ENCODE peak calls at places on chromosomes 11 and 22, in five cellular contexts. W is EH, N is kidney tubule cell, V is HFF-Myc, H is pancreas. I is an unnamed sample.

GRCh38 chr11:130633466-130633865 is 185.0 kb downstream of the ADAMTS15 start:
- DNase-seq in W (peak; percentile 46), N (peak; percentile 41), H (no peak), V (no peak), I (no peak)

GRCh38 chr11:35282226-35282882 is 137.0 kb downstream of the SLC1A2 start:
- DNase-seq in V (no peak), N (peak; percentile 73), W (peak; percentile 81), H (no peak), I (no peak)

GRCh38 chr11:46272816-46273427 is 4.5 kb upstream of the CREB3L1 start:
- DNase-seq in H (no peak), W (peak; percentile 82), N (peak; percentile 49), V (no peak), I (no peak)

GRCh38 chr11:104541706-104542105 is 356.6 kb downstream of the CASP12 start:
- DNase-seq in W (no peak), N (no peak), V (no peak), H (no peak), I (no peak)

GRCh38 chr11:6022954-6023353 is 7.6 kb downstream of the OR56A1 start:
- DNase-seq in N (peak; percentile 44), V (no peak), W (peak; percentile 34), H (no peak), I (no peak)

GRCh38 chr22:25368271-25368670 is 148.8 kb downstream of the CRYBB2 start:
- DNase-seq in V (peak; percentile 78), W (peak; percentile 81), H (no peak), N (peak; percentile 33), I (peak; percentile 12)

GRCh38 chr22:43925433-43926348 is 2.1 kb downstream of the PNPLA3 start:
- DNase-seq in W (no peak), H (no peak), N (peak; percentile 29), V (no peak), I (no peak)

GRCh38 chr11:67393990-67394389 is 2.2 kb downstream of the RAD9A start:
- DNase-seq in N (no peak), H (no peak), V (no peak), W (no peak), I (no peak)

GRCh38 chr11:79439893-79440450 is 858 bp downstream of the TENM4 start:
- DNase-seq in H (peak; percentile 74), V (no peak), W (no peak), N (no peak), I (no peak)

GRCh38 chr11:65767406-65767805 is 13.4 kb downstream of the AP5B1 start:
- DNase-seq in V (no peak), H (no peak), W (no peak), N (no peak), I (no peak)

GRCh38 chr11:2698386-2699184 is 1.2 kb downstream of the KCNQ1OT1 start:
- DNase-seq in N (no peak), V (no peak), W (peak; percentile 12), H (peak; percentile 39), I (no peak)

GRCh38 chr22:49688516-49689254 is 139.0 kb downstream of the BRD1 start:
- DNase-seq in N (no peak), V (no peak), H (no peak), W (no peak), I (no peak)

GRCh38 chr11:121349790-121350189 is 57.2 kb downstream of the SC5D start:
- DNase-seq in H (no peak), W (no peak), N (no peak), V (no peak), I (no peak)

GRCh38 chr11:96464695-96465307 is 75.0 kb downstream of the JRKL start:
- DNase-seq in H (no peak), V (peak; percentile 56), W (peak; percentile 72), N (peak; percentile 72), I (peak; percentile 58)

GRCh38 chr11:3159296-3160190 is 5.6 kb downstream of the OSBPL5 start:
- DNase-seq in N (peak; percentile 14), W (peak; percentile 34), H (peak; percentile 77), V (no peak), I (no peak)

GRCh38 chr11:103537904-103538502 is 428.8 kb downstream of the DYNC2H1 start:
- DNase-seq in V (peak; percentile 35), H (no peak), W (peak; percentile 52), N (peak; percentile 38), I (no peak)

GRCh38 chr11:5564259-5565019 is 16.1 kb upstream of the OR52H1 start:
- DNase-seq in H (no peak), N (peak; percentile 86), V (no peak), W (no peak), I (peak; percentile 39)

GRCh38 chr22:27984723-27985122 is 65.7 kb upstream of the PITPNB start:
- DNase-seq in W (no peak), H (no peak), V (no peak), N (no peak), I (no peak)

GRCh38 chr22:29259253-29259899 is 8.4 kb downstream of the RHBDD3 start:
- DNase-seq in V (no peak), H (no peak), N (no peak), W (no peak), I (no peak)

GRCh38 chr11:46120361-46120710 is 918 bp downstream of the PHF21A start:
- DNase-seq in V (no peak), N (no peak), H (peak; percentile 67), W (no peak), I (no peak)

GRCh38 chr11:34269694-34270245 is 88.0 kb downstream of the ABTB2 start:
- DNase-seq in H (no peak), V (no peak), N (no peak), W (no peak), I (no peak)

GRCh38 chr11:13663631-13664071 is 4.8 kb upstream of the FAR1 start:
- DNase-seq in V (no peak), W (peak; percentile 21), N (peak; percentile 41), H (no peak), I (no peak)

GRCh38 chr11:36088234-36088975 is 144.5 kb downstream of the LDLRAD3 start:
- DNase-seq in W (peak; percentile 51), N (no peak), V (no peak), H (no peak), I (no peak)

GRCh38 chr22:40325315-40325714 is 21.0 kb upstream of the ADSL start:
- DNase-seq in V (no peak), H (no peak), N (no peak), W (no peak), I (no peak)

GRCh38 chr11:57476883-57477506 is 16.7 kb downstream of the RTN4RL2 start:
- DNase-seq in H (peak; percentile 78), W (peak; percentile 71), V (no peak), N (peak; percentile 56), I (no peak)

GRCh38 chr22:43969021-43969878 is 14.0 kb downstream of the SAMM50 start:
- DNase-seq in V (no peak), H (no peak), N (no peak), W (no peak), I (no peak)

GRCh38 chr22:27393371-27393770 is 408.2 kb downstream of the MN1 start:
- DNase-seq in N (peak; percentile 37), V (no peak), W (no peak), H (no peak), I (no peak)

GRCh38 chr22:39991164-39991860 is 3.4 kb upstream of the FAM83F start:
- DNase-seq in W (no peak), V (no peak), H (no peak), N (no peak), I (no peak)

GRCh38 chr11:112961751-112962747 is 829 bp downstream of the NCAM1 start:
- DNase-seq in V (no peak), N (no peak), W (no peak), H (peak; percentile 67), I (no peak)

GRCh38 chr11:125331357-125331756 is 164.7 kb downstream of the FEZ1 start:
- DNase-seq in V (no peak), H (no peak), W (no peak), N (no peak), I (no peak)

GRCh38 chr11:112355726-112356125 is 95.1 kb upstream of the PLET1 start:
- DNase-seq in N (no peak), H (no peak), V (no peak), W (peak; percentile 49), I (no peak)

GRCh38 chr11:87007938-87008337 is 29.8 kb upstream of the TMEM135 start:
- DNase-seq in W (peak; percentile 35), N (no peak), H (no peak), V (no peak), I (no peak)

GRCh38 chr11:78131956-78132355 is 7.5 kb downstream of the ALG8 start:
- DNase-seq in W (peak; percentile 37), H (no peak), N (no peak), V (no peak), I (no peak)

GRCh38 chr11:116970485-116971292 is 127.5 kb downstream of the SIK3 start:
- DNase-seq in H (no peak), V (no peak), W (peak; percentile 56), N (no peak), I (no peak)

GRCh38 chr22:44159811-44160210 is 20.9 kb upstream of the PARVG start:
- DNase-seq in W (peak; percentile 59), H (no peak), V (no peak), N (no peak), I (no peak)

GRCh38 chr11:115389790-115390189 is 114.4 kb downstream of the CADM1 start:
- DNase-seq in H (no peak), N (no peak), W (no peak), V (no peak), I (no peak)

I was measured in kidney epithelial cell.